ENCODE peak calls at places on chromosomes 12 and 14, in six cellular contexts. Z, G, X, V, Q and T are unnamed samples.

GRCh38 chr12:75478395-75478794 is 2.2 kb upstream of the GLIPR1 start:
- DNase-seq in Z (no peak), G (no peak), X (no peak), V (no peak), Q (no peak), T (no peak)

GRCh38 chr12:24596768-24597388 is 352.0 kb downstream of the BCAT1 start:
- DNase-seq in Z (no peak), G (no peak), X (no peak), V (no peak), Q (no peak), T (no peak)

GRCh38 chr12:30902001-30902400 is 24.5 kb upstream of the TSPAN11 start:
- DNase-seq in Z (no peak), G (no peak), X (no peak), V (no peak), Q (no peak), T (no peak)

GRCh38 chr14:58637391-58638230 is at the start of gene DACT1:
- DNase-seq in Z (peak; percentile 70), G (peak; percentile 57), X (peak; percentile 35), V (peak; percentile 84), Q (no peak), T (peak; percentile 14)

GRCh38 chr12:46261658-46262057 is 7.2 kb downstream of the SLC38A1 start:
- DNase-seq in Z (no peak), G (no peak), X (no peak), V (no peak), Q (no peak), T (no peak)

GRCh38 chr12:52232233-52232915 is 669 bp upstream of the KRT7 start:
- DNase-seq in Z (no peak), G (no peak), X (no peak), V (no peak), Q (no peak), T (no peak)

GRCh38 chr12:16605666-16606116 is 271 bp downstream of the LMO3 start:
- DNase-seq in Z (no peak), G (no peak), X (no peak), V (no peak), Q (no peak), T (no peak)

GRCh38 chr14:77580964-77581505 is 35.4 kb downstream of the SPTLC2 start:
- DNase-seq in Z (no peak), G (peak; percentile 54), X (peak; percentile 17), V (no peak), Q (peak; percentile 6), T (no peak)

GRCh38 chr14:23160924-23161522 is 22.4 kb downstream of the SLC7A8 start:
- DNase-seq in Z (peak; percentile 51), G (no peak), X (no peak), V (peak; percentile 80), Q (no peak), T (no peak)

GRCh38 chr12:123075591-123076171 is 75.2 kb downstream of the PITPNM2 start:
- DNase-seq in Z (no peak), G (peak; percentile 60), X (no peak), V (peak; percentile 83), Q (peak; percentile 59), T (no peak)